ENCODE peak calls at places on chromosomes 13 and 19, in seven cellular contexts. R, E, V, P, O, T and J are unnamed samples.

GRCh38 chr19:54477650-54478049 is 4.6 kb upstream of the CDC42EP5 start:
- DNase-seq in R (no peak), E (no peak), V (no peak), P (no peak), O (no peak), T (no peak), J (no peak)

GRCh38 chr19:3383121-3383722 is 16.8 kb downstream of the NFIC start:
- DNase-seq in R (no peak), E (no peak), V (peak), P (no peak), O (no peak), T (no peak), J (no peak)

GRCh38 chr19:17380426-17381138 is 3.4 kb upstream of the PLVAP start:
- DNase-seq in R (no peak), E (no peak), V (no peak), P (no peak), O (no peak), T (no peak), J (no peak)

GRCh38 chr13:52968074-52968700 is 60.4 kb upstream of the OLFM4 start:
- DNase-seq in R (peak), E (peak), V (peak), P (peak), O (peak), T (peak), J (peak)

GRCh38 chr19:3363841-3364500 is 2.4 kb upstream of the NFIC start:
- DNase-seq in R (no peak), E (no peak), V (no peak), P (no peak), O (no peak), T (no peak), J (no peak)

GRCh38 chr19:16370671-16371391 is 46.2 kb downstream of the KLF2 start:
- DNase-seq in R (no peak), E (no peak), V (no peak), P (no peak), O (no peak), T (no peak), J (no peak)

GRCh38 chr13:99256283-99256682 is 1.9 kb downstream of the GPR18 start:
- DNase-seq in R (no peak), E (no peak), V (no peak), P (no peak), O (no peak), T (no peak), J (no peak)

GRCh38 chr13:58254961-58255360 is 623.4 kb downstream of the PCDH17 start:
- DNase-seq in R (no peak), E (no peak), V (no peak), P (no peak), O (no peak), T (no peak), J (no peak)

GRCh38 chr19:41691268-41691970 is 3.3 kb upstream of the CEACAM7 start:
- DNase-seq in R (no peak), E (peak), V (no peak), P (peak), O (no peak), T (no peak), J (peak)

GRCh38 chr13:99798756-99799155 is 172.8 kb downstream of the ZIC5 start:
- DNase-seq in R (no peak), E (no peak), V (no peak), P (no peak), O (no peak), T (no peak), J (no peak)

GRCh38 chr13:21137696-21138095 is 38.7 kb downstream of the SKA3 start:
- DNase-seq in R (no peak), E (no peak), V (no peak), P (no peak), O (no peak), T (no peak), J (no peak)

GRCh38 chr19:29636553-29637325 is 28.5 kb upstream of the PLEKHF1 start:
- DNase-seq in R (no peak), E (no peak), V (no peak), P (no peak), O (no peak), T (no peak), J (no peak)

GRCh38 chr19:4635763-4636135 is 3.6 kb upstream of the TNFAIP8L1 start:
- DNase-seq in R (no peak), E (no peak), V (no peak), P (no peak), O (no peak), T (no peak), J (no peak)

GRCh38 chr19:45474941-45475516 is 7.2 kb downstream of the FOSB start:
- DNase-seq in R (no peak), E (no peak), V (no peak), P (no peak), O (no peak), T (no peak), J (no peak)

GRCh38 chr13:24274452-24274971 is 34.9 kb upstream of the C1QTNF9 start:
- DNase-seq in R (no peak), E (peak), V (peak), P (peak), O (peak), T (no peak), J (peak)

GRCh38 chr13:30192320-30193093 is 114.8 kb downstream of the KATNAL1 start:
- DNase-seq in R (no peak), E (no peak), V (no peak), P (no peak), O (no peak), T (no peak), J (no peak)

GRCh38 chr19:10882108-10882457 is 10.7 kb downstream of the CARM1 start:
- DNase-seq in R (no peak), E (no peak), V (peak), P (no peak), O (no peak), T (no peak), J (no peak)

GRCh38 chr13:71882120-71882519 is 15.1 kb upstream of the DACH1 start:
- DNase-seq in R (no peak), E (no peak), V (no peak), P (no peak), O (no peak), T (no peak), J (no peak)

GRCh38 chr13:73018336-73018735 is 40.5 kb upstream of the KLF5 start:
- DNase-seq in R (no peak), E (no peak), V (no peak), P (no peak), O (no peak), T (no peak), J (no peak)

GRCh38 chr19:54554896-54555295 is 18.7 kb upstream of the LILRA2 start:
- DNase-seq in R (no peak), E (no peak), V (no peak), P (no peak), O (no peak), T (no peak), J (no peak)

GRCh38 chr19:19746286-19747213 is 13.6 kb upstream of the ZNF14 start:
- DNase-seq in R (no peak), E (no peak), V (no peak), P (no peak), O (no peak), T (no peak), J (no peak)

GRCh38 chr13:111521030-111521429 is 200.6 kb downstream of the TEX29 start:
- DNase-seq in R (no peak), E (no peak), V (no peak), P (no peak), O (no peak), T (no peak), J (no peak)